ENCODE peak calls at places on chromosomes 2 and 18, in six cellular contexts. G, C, H, P, M and V are unnamed samples.
A peak's percentile ranks its signal among the peaks of the same experiment; 100 is the strongest.

GRCh38 chr18:57269756-57270534 is 82.4 kb upstream of the ST8SIA3 start:
- DNase-seq in C (no peak), G (no peak), M (no peak), H (no peak), P (no peak), V (no peak)

GRCh38 chr18:70464343-70465114 is 175.7 kb downstream of the SOCS6 start:
- DNase-seq in G (peak; percentile 82), P (peak; percentile 60), C (peak; percentile 85), H (peak; percentile 30), M (peak; percentile 87), V (no peak)

GRCh38 chr18:23253630-23254029 is 118.3 kb downstream of the CABLES1 start:
- DNase-seq in G (no peak), C (no peak), P (no peak), H (no peak), M (peak; percentile 4), V (no peak)

GRCh38 chr18:47986724-47987455 is 56.4 kb upstream of the SMAD2 start:
- DNase-seq in M (no peak), H (no peak), G (no peak), P (no peak), C (no peak), V (no peak)

GRCh38 chr2:127701651-127702394 is 526 bp downstream of the SFT2D3 start:
- DNase-seq in H (peak; percentile 78), P (peak; percentile 66), C (peak; percentile 86), M (peak; percentile 76), G (peak; percentile 92), V (peak; percentile 24)

GRCh38 chr2:148928395-148928794 is 53.4 kb downstream of the KIF5C start:
- DNase-seq in H (no peak), P (no peak), C (no peak), M (peak; percentile 87), G (no peak), V (no peak)

GRCh38 chr2:234047361-234047760 is 3.1 kb upstream of the SPP2 start:
- DNase-seq in M (no peak), H (no peak), C (no peak), G (no peak), P (no peak), V (no peak)

GRCh38 chr2:392921-393270 is 105.0 kb upstream of the ALKAL2 start:
- DNase-seq in M (no peak), G (no peak), H (no peak), C (no peak), P (no peak), V (no peak)

GRCh38 chr2:230717595-230717994 is 5.0 kb downstream of the CAB39 start:
- DNase-seq in G (no peak), C (no peak), H (no peak), P (no peak), M (no peak), V (no peak)